ENCODE peak calls at places on chromosomes 7 and 10, in six cellular contexts. R is body of pancreas; H is stimulated activated CD4-positive, alpha-beta T cell treated with anti-CD3 and anti-CD28 coated beads, TNF-alpha, amount 100 ng/mL, for 4 hours; Q is mucosa of descending colon; Y is A172; K is globus pallidus. D is an unnamed sample.

GRCh38 chr10:72364239-72364777 is 9.6 kb upstream of the DNAJB12 start:
- DNase-seq in K (peak; percentile 81), H (peak; percentile 58), R (peak; percentile 91), Y (peak; percentile 91), Q (peak; percentile 82), D (peak; percentile 74)

GRCh38 chr10:113854757-113855626 is 531 bp downstream of the NHLRC2 start:
- DNase-seq in Y (peak; percentile 44), Q (peak; percentile 74), H (peak; percentile 37), K (peak; percentile 41), R (peak; percentile 48), D (peak; percentile 69)

GRCh38 chr7:90119178-90119971 is 34.9 kb upstream of the STEAP1 start:
- DNase-seq in K (peak; percentile 24), Q (peak; percentile 48), R (peak; percentile 41), H (peak; percentile 6), Y (no peak), D (no peak)

GRCh38 chr7:148772297-148773089 is 73.8 kb downstream of the CUL1 start:
- DNase-seq in K (no peak), R (no peak), Q (no peak), Y (peak; percentile 97), H (no peak), D (no peak)

GRCh38 chr10:80136134-80136571 is 3.6 kb downstream of the PLAC9 start:
- DNase-seq in K (no peak), Y (peak; percentile 74), Q (peak; percentile 85), H (no peak), R (peak; percentile 39), D (no peak)

GRCh38 chr7:98217623-98218582 is 6.7 kb downstream of the BHLHA15 start:
- DNase-seq in H (no peak), Y (no peak), R (peak; percentile 61), Q (peak; percentile 57), K (peak; percentile 87), D (no peak)

GRCh38 chr7:112006071-112006470 is 200.1 kb downstream of the DOCK4 start:
- DNase-seq in Y (no peak), K (no peak), Q (no peak), R (no peak), H (no peak), D (no peak)

GRCh38 chr10:35219292-35219691 is 92.6 kb downstream of the CREM start:
- DNase-seq in K (no peak), R (no peak), H (no peak), Q (no peak), Y (no peak), D (no peak)

GRCh38 chr7:120742370-120742769 is 115.6 kb downstream of the TSPAN12 start:
- DNase-seq in R (no peak), H (no peak), Q (no peak), K (peak; percentile 25), Y (no peak), D (no peak)

GRCh38 chr7:64642875-64643274 is 23.1 kb upstream of the ZNF107 start:
- DNase-seq in K (no peak), Y (no peak), H (no peak), R (no peak), Q (no peak), D (no peak)

GRCh38 chr10:78966844-78967488 is 101.8 kb upstream of the ZMIZ1 start:
- DNase-seq in Q (no peak), Y (no peak), H (no peak), K (no peak), R (no peak), D (no peak)

GRCh38 chr7:157654350-157654749 is 317.5 kb downstream of the DNAJB6 start:
- DNase-seq in H (no peak), Q (no peak), K (no peak), R (no peak), Y (no peak), D (no peak)

GRCh38 chr10:33239257-33239656 is 95.2 kb downstream of the NRP1 start:
- DNase-seq in K (no peak), Q (no peak), Y (no peak), H (no peak), R (no peak), D (no peak)

GRCh38 chr7:2796358-2797352 is 47.5 kb downstream of the GNA12 start:
- DNase-seq in H (no peak), R (peak; percentile 33), Q (no peak), K (peak; percentile 26), Y (no peak), D (no peak)

GRCh38 chr10:57964371-57964770 is 303.3 kb downstream of the IPMK start:
- DNase-seq in R (no peak), Q (no peak), Y (peak; percentile 76), H (no peak), K (peak; percentile 83), D (no peak)

GRCh38 chr10:15824498-15824897 is 35.8 kb downstream of the MINDY3 start:
- DNase-seq in Y (peak; percentile 2), R (no peak), H (no peak), K (no peak), Q (no peak), D (no peak)

GRCh38 chr7:158821173-158822021 is 7.9 kb downstream of the ESYT2 start:
- DNase-seq in H (no peak), K (no peak), Y (peak; percentile 81), Q (no peak), R (no peak), D (no peak)

GRCh38 chr7:135170223-135170997 is at the start of gene CYREN:
- DNase-seq in Q (peak; percentile 98), Y (peak; percentile 77), K (peak; percentile 95), R (peak; percentile 95), H (peak; percentile 84), D (peak; percentile 85)

GRCh38 chr7:151244156-151244870 is 4.2 kb downstream of the SMARCD3 start:
- DNase-seq in Y (peak; percentile 45), R (peak; percentile 43), K (no peak), H (no peak), Q (no peak), D (no peak)

GRCh38 chr10:5589963-5590511 is 65.3 kb downstream of the CALML3 start:
- DNase-seq in H (no peak), Y (peak; percentile 90), R (no peak), Q (no peak), K (no peak), D (no peak)

GRCh38 chr10:71998840-71999194 is 34.6 kb downstream of the CHST3 start:
- DNase-seq in H (no peak), Y (peak; percentile 88), K (no peak), R (peak; percentile 37), Q (no peak), D (no peak)

GRCh38 chr7:95684037-95684436 is 87.7 kb upstream of the PDK4 start:
- DNase-seq in Y (peak; percentile 49), Q (no peak), R (no peak), K (peak; percentile 79), H (no peak), D (no peak)

GRCh38 chr10:131722121-131722520 is 178.7 kb upstream of the PPP2R2D start:
- DNase-seq in H (no peak), R (no peak), Q (no peak), K (no peak), Y (no peak), D (no peak)

GRCh38 chr10:78310481-78311080 is 276.9 kb downstream of the RPS24 start:
- DNase-seq in Q (no peak), K (no peak), H (no peak), R (no peak), Y (no peak), D (no peak)

GRCh38 chr7:122887198-122887597 is 938 bp upstream of the CADPS2 start:
- DNase-seq in H (no peak), K (peak; percentile 57), Y (no peak), R (peak; percentile 81), Q (peak; percentile 64), D (no peak)

GRCh38 chr7:85103962-85104361 is 82.9 kb downstream of the SEMA3D start:
- DNase-seq in Y (no peak), R (no peak), H (no peak), Q (no peak), K (no peak), D (no peak)

GRCh38 chr7:880450-880849 is 4.1 kb downstream of the GET4 start:
- DNase-seq in Q (no peak), R (no peak), Y (no peak), H (no peak), K (no peak), D (no peak)

GRCh38 chr7:79258826-79259225 is 194.6 kb downstream of the MAGI2 start:
- DNase-seq in H (no peak), R (no peak), K (no peak), Y (no peak), Q (no peak), D (no peak)

GRCh38 chr10:6171891-6172354 is 30.8 kb upstream of the PFKFB3 start:
- DNase-seq in R (peak; percentile 41), Q (peak; percentile 72), H (no peak), Y (peak; percentile 91), K (peak; percentile 84), D (no peak)

GRCh38 chr7:35254496-35255416 is 856 bp upstream of the TBX20 start:
- DNase-seq in K (no peak), Q (no peak), H (no peak), Y (no peak), R (no peak), D (no peak)

GRCh38 chr10:76786673-76787072 is 850.9 kb downstream of the KCNMA1 start:
- DNase-seq in Y (no peak), H (no peak), K (no peak), Q (no peak), R (no peak), D (no peak)

GRCh38 chr7:141042222-141043193 is 27.8 kb upstream of the MRPS33 start:
- DNase-seq in K (no peak), R (no peak), Y (no peak), H (no peak), Q (no peak), D (no peak)

GRCh38 chr7:43513236-43513635 is 69.7 kb upstream of the STK17A start:
- DNase-seq in Y (no peak), Q (no peak), H (no peak), R (no peak), K (peak; percentile 45), D (no peak)

GRCh38 chr10:114045071-114045737 is 1.5 kb downstream of the ADRB1 start:
- DNase-seq in Y (no peak), R (peak; percentile 34), H (no peak), K (no peak), Q (peak; percentile 57), D (peak; percentile 32)

GRCh38 chr7:27923308-27923980 is 183.5 kb downstream of the TAX1BP1 start:
- DNase-seq in R (no peak), K (no peak), H (no peak), Y (no peak), Q (no peak), D (no peak)